ENCODE peak calls at places on chromosomes 3 and 15, in four cellular contexts. One of them, this sample, is unnamed.

GRCh38 chr3:187878776-187879524 is 133.7 kb upstream of the BCL6 start:
- DNase-seq in IMR-90: peak; percentile 42
- DNase-seq in trophoblast cell: peak; percentile 26
- DNase-seq in H9: no peak
- DNase-seq in this sample: no peak

GRCh38 chr15:40891810-40892448 is 2.3 kb upstream of the VPS18 start:
- DNase-seq in H9: peak; percentile 63
- DNase-seq in trophoblast cell: peak; percentile 50
- DNase-seq in IMR-90: peak; percentile 49
- DNase-seq in this sample: no peak

GRCh38 chr3:125395091-125395490 is 20.0 kb upstream of the ZNF148 start:
- DNase-seq in IMR-90: no peak
- DNase-seq in H9: no peak
- DNase-seq in trophoblast cell: no peak
- DNase-seq in this sample: no peak

GRCh38 chr15:34049096-34049495 is 10.1 kb upstream of the AVEN start:
- DNase-seq in IMR-90: peak; percentile 87
- DNase-seq in H9: no peak
- DNase-seq in trophoblast cell: peak; percentile 60
- DNase-seq in this sample: no peak

GRCh38 chr15:77035999-77036471 is 34.9 kb downstream of the TSPAN3 start:
- DNase-seq in H9: peak; percentile 25
- DNase-seq in trophoblast cell: no peak
- DNase-seq in IMR-90: no peak
- DNase-seq in this sample: no peak

GRCh38 chr3:186694288-186695032 is 22.7 kb upstream of the KNG1 start:
- DNase-seq in trophoblast cell: no peak
- DNase-seq in H9: no peak
- DNase-seq in IMR-90: no peak
- DNase-seq in this sample: no peak

GRCh38 chr15:44654858-44655257 is 8.6 kb downstream of the SPG11 start:
- DNase-seq in trophoblast cell: no peak
- DNase-seq in IMR-90: peak; percentile 20
- DNase-seq in H9: no peak
- DNase-seq in this sample: no peak

GRCh38 chr3:185502987-185503386 is 4.2 kb upstream of the TMEM41A start:
- DNase-seq in IMR-90: no peak
- DNase-seq in H9: no peak
- DNase-seq in trophoblast cell: no peak
- DNase-seq in this sample: no peak

GRCh38 chr3:127339943-127340861 is 52.4 kb upstream of the PRR20G start:
- DNase-seq in trophoblast cell: no peak
- DNase-seq in IMR-90: no peak
- DNase-seq in H9: no peak
- DNase-seq in this sample: no peak

GRCh38 chr3:155231792-155232191 is 61.7 kb downstream of the STRIT1 start:
- DNase-seq in IMR-90: no peak
- DNase-seq in trophoblast cell: no peak
- DNase-seq in H9: no peak
- DNase-seq in this sample: no peak

GRCh38 chr3:50515565-50516047 is 12.2 kb upstream of the CACNA2D2 start:
- DNase-seq in trophoblast cell: no peak
- DNase-seq in H9: peak; percentile 88
- DNase-seq in IMR-90: no peak
- DNase-seq in this sample: peak; percentile 68

GRCh38 chr3:153290278-153291015 is 128.4 kb downstream of the RAP2B start:
- DNase-seq in IMR-90: no peak
- DNase-seq in H9: no peak
- DNase-seq in trophoblast cell: no peak
- DNase-seq in this sample: no peak

GRCh38 chr3:145776782-145777408 is 384.1 kb downstream of the PLOD2 start:
- DNase-seq in trophoblast cell: peak; percentile 22
- DNase-seq in IMR-90: peak; percentile 54
- DNase-seq in H9: peak; percentile 49
- DNase-seq in this sample: peak; percentile 39

GRCh38 chr3:50627407-50628051 is 10.6 kb downstream of the MAPKAPK3 start:
- DNase-seq in IMR-90: peak; percentile 69
- DNase-seq in H9: peak; percentile 75
- DNase-seq in trophoblast cell: peak; percentile 41
- DNase-seq in this sample: no peak

GRCh38 chr3:185416513-185416912 is 53.6 kb downstream of the MAP3K13 start:
- DNase-seq in IMR-90: no peak
- DNase-seq in trophoblast cell: no peak
- DNase-seq in H9: no peak
- DNase-seq in this sample: no peak

GRCh38 chr3:189267981-189268613 is 96.3 kb downstream of the TPRG1 start:
- DNase-seq in trophoblast cell: peak; percentile 24
- DNase-seq in H9: peak; percentile 46
- DNase-seq in IMR-90: no peak
- DNase-seq in this sample: no peak

GRCh38 chr3:81758275-81758674 is 3.2 kb downstream of the GBE1 start:
- DNase-seq in H9: no peak
- DNase-seq in trophoblast cell: no peak
- DNase-seq in IMR-90: peak; percentile 77
- DNase-seq in this sample: no peak

GRCh38 chr3:55488398-55489055 is 1.4 kb upstream of the WNT5A start:
- DNase-seq in IMR-90: peak; percentile 89
- DNase-seq in H9: peak; percentile 54
- DNase-seq in trophoblast cell: no peak
- DNase-seq in this sample: peak; percentile 63

GRCh38 chr3:122497425-122497824 is 17.3 kb downstream of the KPNA1 start:
- DNase-seq in trophoblast cell: no peak
- DNase-seq in H9: no peak
- DNase-seq in IMR-90: peak; percentile 91
- DNase-seq in this sample: no peak

GRCh38 chr3:162897286-162897685 is 1400.7 kb downstream of the OTOL1 start:
- DNase-seq in trophoblast cell: no peak
- DNase-seq in IMR-90: no peak
- DNase-seq in H9: no peak
- DNase-seq in this sample: no peak

DNA sequence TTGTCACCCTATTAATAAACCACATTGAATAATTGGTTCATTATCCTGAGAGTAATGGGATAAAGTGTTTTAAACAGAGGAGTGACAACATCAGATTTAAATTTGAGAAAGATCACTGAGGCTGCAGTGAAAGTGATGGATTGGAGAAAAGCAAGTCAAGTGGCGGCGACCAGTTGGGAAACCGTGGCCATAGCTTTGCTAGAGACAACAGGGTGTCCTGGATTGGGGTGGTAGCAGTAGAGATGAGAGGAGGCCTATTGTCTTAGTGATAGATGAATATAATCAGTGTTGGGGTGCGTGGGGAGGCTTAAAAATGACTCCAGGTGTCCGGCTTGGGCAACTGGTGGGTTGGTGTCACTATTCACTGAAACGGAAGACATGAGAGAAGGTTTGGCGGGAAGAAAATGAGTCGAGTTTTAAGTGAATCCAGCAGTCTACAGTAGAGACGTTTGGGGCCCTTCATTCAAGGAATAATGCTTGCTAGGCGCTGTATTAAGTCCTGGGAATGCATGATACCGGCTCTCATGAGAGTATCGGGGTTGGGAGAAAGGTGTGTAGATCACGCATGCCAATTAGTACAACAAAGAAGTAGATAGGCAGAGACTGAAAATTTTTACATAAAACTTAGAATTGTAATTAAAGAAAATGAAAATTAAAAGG is 824 bp downstream of the NEK4 start:
- DNase-seq in H9: no peak
- DNase-seq in IMR-90: no peak
- DNase-seq in trophoblast cell: no peak
- DNase-seq in this sample: no peak
- H3K18ac ChIP-seq in H9: peak overlapping the region; percentile 72
- H3K18ac ChIP-seq in IMR-90: no peak overlapping the region
- H3K18ac ChIP-seq in trophoblast cell: no peak overlapping the region
- H3K18ac ChIP-seq in this sample: no peak overlapping the region

GRCh38 chr3:170802164-170803151 is 67.5 kb downstream of the RPL22L1 start:
- DNase-seq in IMR-90: peak; percentile 99
- DNase-seq in H9: no peak
- DNase-seq in trophoblast cell: no peak
- DNase-seq in this sample: no peak
- H2AFZ ChIP-seq in IMR-90: peak overlapping the region; percentile 81
- H2AFZ ChIP-seq in H9: no peak overlapping the region
- H2AFZ ChIP-seq in trophoblast cell: no peak overlapping the region
- H2AFZ ChIP-seq in this sample: no peak overlapping the region

GRCh38 chr15:64381000-64381751 is at the start of gene PCLAF:
- DNase-seq in H9: peak; percentile 97
- DNase-seq in trophoblast cell: peak; percentile 82
- DNase-seq in IMR-90: peak; percentile 94
- DNase-seq in this sample: peak; percentile 87
- H3K18ac ChIP-seq in H9: peak within 1 kb of the TSS; percentile 88
- H3K18ac ChIP-seq in trophoblast cell: peak within 1 kb of the TSS; percentile 58
- H3K18ac ChIP-seq in IMR-90: no peak within 1 kb of the TSS
- H3K18ac ChIP-seq in this sample: peak within 1 kb of the TSS; percentile 86

GRCh38 chr3:101011086-101011485 is 17.9 kb upstream of the ABI3BP start:
- DNase-seq in IMR-90: peak; percentile 13
- DNase-seq in trophoblast cell: no peak
- DNase-seq in H9: no peak
- DNase-seq in this sample: no peak

GRCh38 chr3:101009386-101009785 is 16.2 kb upstream of the ABI3BP start:
- DNase-seq in H9: no peak
- DNase-seq in trophoblast cell: no peak
- DNase-seq in IMR-90: peak; percentile 51
- DNase-seq in this sample: no peak

GRCh38 chr3:101010316-101010715 is 17.1 kb upstream of the ABI3BP start:
- DNase-seq in H9: no peak
- DNase-seq in IMR-90: peak; percentile 60
- DNase-seq in trophoblast cell: no peak
- DNase-seq in this sample: no peak
- H2AFZ ChIP-seq in H9: no peak overlapping the region
- H2AFZ ChIP-seq in IMR-90: no peak overlapping the region
- H2AFZ ChIP-seq in trophoblast cell: no peak overlapping the region
- H2AFZ ChIP-seq in this sample: no peak overlapping the region

DNA sequence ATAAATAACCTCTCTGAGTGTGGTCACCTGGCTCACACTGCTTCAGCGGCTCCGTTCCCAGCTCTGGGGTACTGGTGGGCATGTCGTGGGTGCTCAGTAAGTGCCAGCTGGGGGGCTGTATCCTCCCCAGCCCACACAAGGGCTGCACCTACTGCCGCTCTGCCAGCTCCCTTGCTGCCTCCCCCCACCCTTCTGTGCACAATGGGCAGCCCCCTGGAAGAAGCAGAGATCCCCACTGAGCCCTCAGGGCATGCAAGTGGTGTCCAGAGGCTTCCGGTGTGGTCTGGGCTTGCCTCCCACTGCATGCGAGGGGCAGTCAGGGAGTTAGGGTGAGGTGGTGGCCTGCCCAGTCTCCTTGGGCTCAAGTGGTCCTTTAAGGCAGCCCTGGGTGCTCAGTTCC is 58.3 kb upstream of the TRPM1 start:
- DNase-seq in H9: no peak
- DNase-seq in trophoblast cell: no peak
- DNase-seq in IMR-90: no peak
- DNase-seq in this sample: no peak
- H3K18ac ChIP-seq in H9: no peak overlapping the region
- H3K18ac ChIP-seq in trophoblast cell: peak overlapping the region; percentile 74
- H3K18ac ChIP-seq in IMR-90: no peak overlapping the region
- H3K18ac ChIP-seq in this sample: peak overlapping the region; percentile 74

DNA sequence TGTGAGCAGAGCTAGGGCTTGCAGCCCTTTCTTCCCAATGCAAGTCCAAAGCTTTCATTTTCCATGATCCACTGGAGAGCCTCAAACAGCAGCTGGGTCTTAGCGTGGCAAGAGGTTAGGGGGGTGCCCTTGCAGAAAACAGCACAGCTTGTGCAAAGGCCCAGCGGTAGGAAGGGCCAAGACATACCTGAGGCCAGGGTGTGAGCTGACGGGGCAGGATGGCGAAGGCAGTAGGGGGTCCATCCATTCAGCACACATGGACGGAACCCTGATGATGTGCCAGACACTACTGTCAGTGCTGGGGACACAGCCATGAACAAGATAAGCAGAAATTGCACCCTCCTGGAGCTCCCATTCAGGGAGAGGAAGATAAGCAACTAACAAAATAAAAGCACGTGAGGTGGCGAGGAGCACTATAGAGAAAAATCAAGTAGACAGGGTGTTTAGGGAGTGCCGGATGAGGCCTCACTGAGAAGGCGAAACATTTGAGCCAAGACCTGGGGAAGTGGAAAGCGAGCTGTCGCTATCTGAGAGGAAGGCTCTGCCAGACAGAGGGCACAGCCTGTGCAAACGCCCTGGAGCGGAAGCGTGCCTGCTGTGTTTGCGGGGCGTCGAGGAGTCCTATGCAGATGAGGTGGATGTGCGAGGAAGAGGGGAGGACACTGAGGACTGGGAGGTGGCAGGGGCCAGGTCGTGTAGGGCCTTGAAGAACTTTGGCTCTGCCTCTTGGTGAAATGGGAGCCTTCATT is 43.4 kb downstream of the SLC6A1 start:
- DNase-seq in IMR-90: no peak
- DNase-seq in trophoblast cell: no peak
- DNase-seq in H9: no peak
- DNase-seq in this sample: no peak
- H2AFZ ChIP-seq in IMR-90: no peak overlapping the region
- H2AFZ ChIP-seq in trophoblast cell: no peak overlapping the region
- H2AFZ ChIP-seq in H9: no peak overlapping the region
- H2AFZ ChIP-seq in this sample: no peak overlapping the region

DNA sequence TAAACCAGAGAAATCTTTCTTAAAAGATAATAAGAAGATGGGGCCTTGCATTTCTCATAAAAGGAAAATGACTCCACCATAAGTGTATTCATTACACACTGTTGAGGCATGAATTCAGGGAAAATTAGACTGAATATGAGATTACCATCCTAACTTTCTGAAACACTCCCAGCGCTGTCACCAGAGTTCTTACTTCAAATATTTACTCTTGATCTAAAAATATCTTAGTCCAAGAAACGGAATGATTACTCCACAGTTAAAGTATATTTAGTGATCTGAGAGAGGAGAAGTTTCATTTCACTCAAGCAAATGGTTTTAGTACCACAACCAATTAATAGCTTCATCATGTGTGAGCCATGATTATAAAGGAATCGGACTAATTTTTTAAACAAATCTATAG is 300.3 kb downstream of the ZBTB20 start:
- DNase-seq in H9: no peak
- DNase-seq in IMR-90: peak; percentile 79
- DNase-seq in trophoblast cell: no peak
- DNase-seq in this sample: no peak
- H3K18ac ChIP-seq in H9: no peak overlapping the region
- H3K18ac ChIP-seq in IMR-90: peak overlapping the region; percentile 84
- H3K18ac ChIP-seq in trophoblast cell: no peak overlapping the region
- H3K18ac ChIP-seq in this sample: no peak overlapping the region

GRCh38 chr3:38153986-38154608 is 11.2 kb upstream of the OXSR1 start:
- DNase-seq in IMR-90: peak; percentile 80
- DNase-seq in trophoblast cell: peak; percentile 87
- DNase-seq in H9: no peak
- DNase-seq in this sample: no peak
- H2AFZ ChIP-seq in IMR-90: no peak overlapping the region
- H2AFZ ChIP-seq in trophoblast cell: no peak overlapping the region
- H2AFZ ChIP-seq in H9: no peak overlapping the region
- H2AFZ ChIP-seq in this sample: no peak overlapping the region

DNA sequence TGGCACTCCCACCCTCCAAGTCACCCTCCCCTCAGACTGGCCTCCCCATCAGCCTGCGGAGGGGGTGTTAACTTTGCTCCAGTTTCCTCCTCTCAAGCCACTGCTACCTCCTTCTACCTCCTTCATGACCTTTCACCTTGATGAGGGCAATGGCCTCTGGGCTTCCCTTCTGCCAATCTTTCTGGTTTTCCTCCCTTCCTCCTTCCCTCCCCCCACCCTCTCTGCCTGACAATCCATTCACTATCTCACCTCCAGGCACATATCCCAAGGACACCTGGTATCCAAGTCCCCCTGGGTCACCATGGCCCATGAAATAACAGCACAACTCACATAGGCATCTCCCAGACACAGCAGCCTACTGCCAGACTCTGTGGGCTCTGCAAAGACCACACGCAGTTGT is 80.0 kb downstream of the WWTR1 start:
- DNase-seq in IMR-90: no peak
- DNase-seq in H9: no peak
- DNase-seq in trophoblast cell: peak; percentile 65
- DNase-seq in this sample: no peak
- H3K18ac ChIP-seq in IMR-90: peak overlapping the region; percentile 6
- H3K18ac ChIP-seq in H9: no peak overlapping the region
- H3K18ac ChIP-seq in trophoblast cell: no peak overlapping the region
- H3K18ac ChIP-seq in this sample: no peak overlapping the region

This sample was measured in neuronal stem cell.